ENCODE peak calls at places on chromosome 16, in four cellular contexts. T is heart right ventricle; L is iPS-NIHi11; U is activated T-cell treated with anti-CD3 and anti-CD28 coated beads, Interleukin-2, amount 50 U/mL, for 72 hours. F is an unnamed sample.

GRCh38 chr16:72542103-72542502 is 370.1 kb upstream of the PMFBP1 start:
- DNase-seq in U (no peak), T (no peak), L (no peak), F (no peak)

GRCh38 chr16:89175280-89176146 is 4.0 kb downstream of the CDH15 start:
- DNase-seq in L (no peak), U (no peak), T (no peak), F (peak)

GRCh38 chr16:635573-636205 is 416 bp downstream of the METTL26 start:
- DNase-seq in T (no peak), U (no peak), L (no peak), F (no peak)

GRCh38 chr16:68993421-68993820 is 112.0 kb upstream of the HAS3 start:
- DNase-seq in T (no peak), L (no peak), U (no peak), F (no peak)

GRCh38 chr16:23434380-23434779 is 18.6 kb downstream of the COG7 start:
- DNase-seq in U (no peak), L (peak), T (peak), F (peak)

GRCh38 chr16:73321942-73322341 is 274.0 kb upstream of the ZFHX3 start:
- DNase-seq in U (no peak), L (no peak), T (no peak), F (no peak)

GRCh38 chr16:20415541-20415940 is 6.2 kb downstream of the ACSM5 start:
- DNase-seq in L (no peak), T (no peak), U (no peak), F (no peak)

GRCh38 chr16:71811261-71811803 is 2.7 kb upstream of the AP1G1 start:
- DNase-seq in U (no peak), L (no peak), T (no peak), F (no peak)

GRCh38 chr16:76729525-76729924 is 452.3 kb downstream of the CNTNAP4 start:
- DNase-seq in U (no peak), L (peak), T (no peak), F (peak)

GRCh38 chr16:67514382-67514828 is 14.2 kb upstream of the RIPOR1 start:
- DNase-seq in T (peak), U (peak), L (peak), F (peak)

GRCh38 chr16:28210979-28211505 is 723 bp downstream of the XPO6 start:
- DNase-seq in U (peak), T (peak), L (peak), F (peak)

GRCh38 chr16:69111831-69112230 is 6.4 kb downstream of the HAS3 start:
- DNase-seq in U (no peak), L (no peak), T (no peak), F (no peak)

GRCh38 chr16:49900875-49901274 is 45.0 kb upstream of the ZNF423 start:
- DNase-seq in U (no peak), T (no peak), L (no peak), F (no peak)

F was measured in COR-L47.